ENCODE peak calls at places on chromosomes 16 and 17, in four cellular contexts. One of them, this sample, is unnamed.

GRCh38 chr16:50025544-50025931 is 513 bp downstream of the CNEP1R1 start:
- DNase-seq in B cell: peak; percentile 43
- DNase-seq in lower leg skin: no peak
- DNase-seq in PC-3: peak; percentile 3
- DNase-seq in this sample: no peak

GRCh38 chr17:59778996-59779395 is 71.5 kb downstream of the VMP1 start:
- DNase-seq in B cell: no peak
- DNase-seq in lower leg skin: no peak
- DNase-seq in PC-3: no peak
- DNase-seq in this sample: no peak

GRCh38 chr16:87789437-87790277 is 23.9 kb upstream of the KLHDC4 start:
- DNase-seq in B cell: no peak
- DNase-seq in lower leg skin: no peak
- DNase-seq in PC-3: peak; percentile 86
- DNase-seq in this sample: no peak

GRCh38 chr16:10668322-10669045 is 26.2 kb downstream of the TEKT5 start:
- DNase-seq in B cell: no peak
- DNase-seq in lower leg skin: no peak
- DNase-seq in PC-3: peak; percentile 45
- DNase-seq in this sample: no peak

GRCh38 chr17:28533091-28533670 is 19.2 kb downstream of the UNC119 start:
- DNase-seq in B cell: no peak
- DNase-seq in lower leg skin: no peak
- DNase-seq in PC-3: no peak
- DNase-seq in this sample: no peak

GRCh38 chr17:80559688-80560290 is 15.2 kb downstream of the RPTOR start:
- DNase-seq in B cell: no peak
- DNase-seq in lower leg skin: peak; percentile 32
- DNase-seq in PC-3: no peak
- DNase-seq in this sample: no peak

GRCh38 chr16:590165-590874 is 454 bp downstream of the RAB40C start:
- DNase-seq in B cell: no peak
- DNase-seq in lower leg skin: peak; percentile 92
- DNase-seq in PC-3: peak; percentile 23
- DNase-seq in this sample: no peak

GRCh38 chr17:17749921-17750320 is 68.7 kb downstream of the RAI1 start:
- DNase-seq in B cell: peak; percentile 66
- DNase-seq in lower leg skin: no peak
- DNase-seq in PC-3: peak; percentile 42
- DNase-seq in this sample: no peak

GRCh38 chr17:71917715-71918114 is 203.1 kb upstream of the SOX9 start:
- DNase-seq in B cell: no peak
- DNase-seq in lower leg skin: no peak
- DNase-seq in PC-3: peak; percentile 82
- DNase-seq in this sample: no peak

GRCh38 chr16:23608194-23608593 is 12.1 kb upstream of the NDUFAB1 start:
- DNase-seq in B cell: no peak
- DNase-seq in lower leg skin: no peak
- DNase-seq in PC-3: peak; percentile 76
- DNase-seq in this sample: no peak

GRCh38 chr16:54244061-54244886 is 42.3 kb downstream of the IRX3 start:
- DNase-seq in B cell: no peak
- DNase-seq in lower leg skin: peak; percentile 75
- DNase-seq in PC-3: no peak
- DNase-seq in this sample: no peak

GRCh38 chr16:72554935-72555334 is 383.0 kb upstream of the PMFBP1 start:
- DNase-seq in B cell: no peak
- DNase-seq in lower leg skin: no peak
- DNase-seq in PC-3: peak; percentile 21
- DNase-seq in this sample: no peak

GRCh38 chr16:51326131-51326856 is 175.2 kb upstream of the SALL1 start:
- DNase-seq in B cell: no peak
- DNase-seq in lower leg skin: no peak
- DNase-seq in PC-3: no peak
- DNase-seq in this sample: no peak

GRCh38 chr16:24748242-24748641 is 18.8 kb downstream of the TNRC6A start:
- DNase-seq in B cell: no peak
- DNase-seq in lower leg skin: no peak
- DNase-seq in PC-3: peak; percentile 80
- DNase-seq in this sample: no peak

GRCh38 chr17:40419559-40420331 is 2.0 kb upstream of the TOP2A start:
- DNase-seq in B cell: no peak
- DNase-seq in lower leg skin: peak; percentile 80
- DNase-seq in PC-3: no peak
- DNase-seq in this sample: no peak

GRCh38 chr16:3645504-3646347 is 8.8 kb upstream of the DNASE1 start:
- DNase-seq in B cell: peak; percentile 18
- DNase-seq in lower leg skin: peak; percentile 78
- DNase-seq in PC-3: no peak
- DNase-seq in this sample: no peak

GRCh38 chr17:35214631-35215273 is 20.6 kb upstream of the SLC35G3 start:
- DNase-seq in B cell: no peak
- DNase-seq in lower leg skin: no peak
- DNase-seq in PC-3: no peak
- DNase-seq in this sample: no peak

GRCh38 chr17:35590249-35590824 is 3.2 kb downstream of the AP2B1 start:
- DNase-seq in B cell: no peak
- DNase-seq in lower leg skin: no peak
- DNase-seq in PC-3: no peak
- DNase-seq in this sample: no peak

GRCh38 chr17:35022536-35023063 is 40.9 kb downstream of the RFFL start:
- DNase-seq in B cell: peak; percentile 53
- DNase-seq in lower leg skin: peak; percentile 91
- DNase-seq in PC-3: peak; percentile 83
- DNase-seq in this sample: peak; percentile 88

GRCh38 chr17:57906910-57907309 is 48.3 kb downstream of the CUEDC1 start:
- DNase-seq in B cell: no peak
- DNase-seq in lower leg skin: no peak
- DNase-seq in PC-3: no peak
- DNase-seq in this sample: no peak

GRCh38 chr16:49127103-49127502 is 154.5 kb downstream of the CBLN1 start:
- DNase-seq in B cell: no peak
- DNase-seq in lower leg skin: no peak
- DNase-seq in PC-3: peak; percentile 3
- DNase-seq in this sample: no peak

GRCh38 chr17:68057531-68057952 is 22.0 kb downstream of the KPNA2 start:
- DNase-seq in B cell: no peak
- DNase-seq in lower leg skin: peak; percentile 50
- DNase-seq in PC-3: peak; percentile 61
- DNase-seq in this sample: no peak

DNA sequence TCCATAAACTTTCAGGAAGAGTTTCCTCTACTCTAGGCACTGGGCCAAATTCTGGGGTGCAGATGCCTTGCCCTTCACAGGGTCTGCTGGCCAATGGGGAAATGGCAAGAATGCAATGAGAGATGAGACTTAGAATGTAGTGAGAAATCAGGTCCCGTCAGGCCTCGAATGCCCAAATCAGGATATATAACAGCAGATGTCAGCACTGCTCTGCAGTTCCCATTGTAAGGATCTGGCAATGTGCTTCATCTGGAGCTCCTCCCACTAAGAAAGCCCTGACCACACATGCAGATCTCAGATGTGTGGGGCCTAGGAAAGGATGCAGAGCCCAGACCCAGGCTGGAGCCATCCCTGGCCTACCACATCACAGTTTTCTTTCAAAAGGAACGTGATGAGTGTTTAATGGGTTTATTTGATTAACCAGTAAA is 13.9 kb upstream of the LPCAT2 start:
- DNase-seq in B cell: no peak
- DNase-seq in lower leg skin: peak; percentile 83
- DNase-seq in PC-3: peak; percentile 32
- DNase-seq in this sample: no peak
- TF ChIP-seq CTCF in B cell: no peak
- TF ChIP-seq CTCF in lower leg skin: no peak
- TF ChIP-seq CTCF in PC-3: peak; percentile 23
- TF ChIP-seq CTCF in this sample: peak; percentile 44

GRCh38 chr17:2989855-2990254 is 73.6 kb downstream of the OR1D5 start:
- DNase-seq in B cell: no peak
- DNase-seq in lower leg skin: no peak
- DNase-seq in PC-3: no peak
- DNase-seq in this sample: no peak
- TF ChIP-seq CTCF in B cell: no peak
- TF ChIP-seq CTCF in lower leg skin: no peak
- TF ChIP-seq CTCF in PC-3: no peak
- TF ChIP-seq CTCF in this sample: no peak

GRCh38 chr17:44775136-44775837 is 16.5 kb downstream of the ADAM11 start:
- DNase-seq in B cell: peak; percentile 96
- DNase-seq in lower leg skin: peak; percentile 99
- DNase-seq in PC-3: peak; percentile 100
- DNase-seq in this sample: peak; percentile 94
- TF ChIP-seq CTCF in B cell: peak; percentile 71
- TF ChIP-seq CTCF in lower leg skin: no peak
- TF ChIP-seq CTCF in PC-3: peak; percentile 36
- TF ChIP-seq CTCF in this sample: peak; percentile 56

GRCh38 chr17:43368740-43369506 is 29.9 kb upstream of the ARL4D start:
- DNase-seq in B cell: peak; percentile 58
- DNase-seq in lower leg skin: peak; percentile 96
- DNase-seq in PC-3: peak; percentile 38
- DNase-seq in this sample: peak; percentile 70
- TF ChIP-seq CTCF in B cell: no peak
- TF ChIP-seq CTCF in lower leg skin: no peak
- TF ChIP-seq CTCF in PC-3: no peak
- TF ChIP-seq CTCF in this sample: no peak

GRCh38 chr16:58843675-58844074 is 109.6 kb upstream of the GOT2 start:
- DNase-seq in B cell: no peak
- DNase-seq in lower leg skin: no peak
- DNase-seq in PC-3: peak; percentile 35
- DNase-seq in this sample: no peak
- TF ChIP-seq CTCF in B cell: no peak
- TF ChIP-seq CTCF in lower leg skin: no peak
- TF ChIP-seq CTCF in PC-3: peak; percentile 43
- TF ChIP-seq CTCF in this sample: peak; percentile 29

DNA sequence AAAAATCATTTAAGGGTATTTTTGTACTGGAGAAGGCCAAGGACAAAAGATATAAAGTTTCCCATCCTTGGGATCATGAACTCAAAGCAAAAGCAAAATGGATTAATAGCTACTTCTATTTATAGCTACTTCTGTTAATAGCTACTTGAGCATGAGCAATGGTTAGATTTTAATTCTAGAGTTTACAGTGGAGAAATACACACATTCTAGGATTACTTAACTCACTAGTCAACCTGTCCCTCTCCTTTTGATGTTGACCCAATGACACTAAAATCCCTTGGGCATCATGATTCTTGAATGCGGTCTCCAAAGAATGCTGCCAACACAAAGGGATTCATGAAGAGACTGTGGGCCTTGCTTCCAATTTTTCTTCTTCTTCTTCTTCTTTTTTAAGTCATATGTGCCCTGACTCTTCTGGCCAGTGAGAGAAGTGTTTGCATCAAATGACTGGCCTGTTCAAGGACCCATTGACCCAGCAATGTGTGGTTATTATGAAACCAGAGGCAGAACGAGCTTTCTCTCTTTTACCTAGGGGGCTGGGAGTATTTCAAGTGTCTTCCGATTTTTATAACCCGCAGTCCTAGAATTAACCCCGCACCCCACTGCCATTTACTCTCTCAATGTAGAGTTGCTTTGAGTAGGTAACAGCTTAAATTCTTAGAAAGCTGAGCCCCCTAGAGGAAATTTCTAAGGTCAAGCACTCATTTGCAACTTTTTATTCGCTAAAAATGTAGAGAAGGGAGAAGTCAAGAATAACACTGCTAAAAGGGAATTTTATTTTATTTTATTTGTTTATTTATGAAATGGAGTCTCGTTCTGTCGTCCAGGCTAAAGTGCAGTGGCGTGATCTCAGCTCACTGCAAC is 34.6 kb downstream of the OTOA start:
- DNase-seq in B cell: no peak
- DNase-seq in lower leg skin: no peak
- DNase-seq in PC-3: no peak
- DNase-seq in this sample: no peak
- TF ChIP-seq CTCF in B cell: no peak
- TF ChIP-seq CTCF in lower leg skin: no peak
- TF ChIP-seq CTCF in PC-3: no peak
- TF ChIP-seq CTCF in this sample: no peak

GRCh38 chr17:42116705-42117396 is 4.3 kb downstream of the KAT2A start:
- DNase-seq in B cell: peak; percentile 79
- DNase-seq in lower leg skin: peak; percentile 97
- DNase-seq in PC-3: no peak
- DNase-seq in this sample: peak; percentile 71

GRCh38 chr17:42118126-42118510 is 3.0 kb downstream of the KAT2A start:
- DNase-seq in B cell: no peak
- DNase-seq in lower leg skin: no peak
- DNase-seq in PC-3: no peak
- DNase-seq in this sample: no peak

GRCh38 chr17:42118545-42118944 is 2.6 kb downstream of the KAT2A start:
- DNase-seq in B cell: peak; percentile 59
- DNase-seq in lower leg skin: no peak
- DNase-seq in PC-3: no peak
- DNase-seq in this sample: no peak

GRCh38 chr17:42119301-42119700 is 1.9 kb downstream of the KAT2A start:
- DNase-seq in B cell: no peak
- DNase-seq in lower leg skin: no peak
- DNase-seq in PC-3: no peak
- DNase-seq in this sample: no peak

DNA sequence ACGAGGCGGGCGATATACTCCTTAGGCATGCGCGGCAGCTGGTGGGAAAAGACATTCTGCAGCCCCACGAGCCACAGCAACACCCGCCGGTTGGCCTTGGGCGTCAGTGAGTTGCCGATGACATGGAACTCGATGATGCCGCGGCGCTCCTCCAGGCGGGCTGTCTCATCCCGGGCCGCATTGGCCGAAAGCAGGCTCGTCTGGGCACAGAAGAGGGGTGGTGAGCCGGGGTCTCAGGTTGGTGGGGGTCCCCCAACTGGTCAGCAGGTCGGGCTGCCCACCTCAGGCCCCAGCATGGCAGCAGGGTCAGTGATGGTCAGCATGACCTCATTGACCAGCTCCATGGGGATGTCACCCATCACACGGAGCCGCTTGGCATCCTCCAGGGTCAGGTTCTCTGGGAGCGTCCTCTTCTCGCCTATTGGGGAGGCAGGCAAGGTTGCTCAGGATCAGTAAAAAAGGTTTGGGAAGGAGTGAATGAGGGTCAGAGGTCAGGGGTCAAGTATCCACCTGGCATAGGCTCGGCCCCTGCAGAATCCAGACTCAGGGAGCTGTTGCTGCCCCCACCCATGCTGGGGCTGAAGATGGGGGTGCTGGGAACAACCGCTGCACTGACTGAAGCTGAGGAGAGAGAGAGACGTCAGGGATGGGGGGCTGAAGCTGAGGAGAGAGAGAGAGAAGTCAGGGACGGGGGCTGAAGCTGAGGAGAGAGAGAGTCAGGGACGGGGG is 3.6 kb downstream of the KAT2A start:
- DNase-seq in B cell: no peak
- DNase-seq in lower leg skin: no peak
- DNase-seq in PC-3: no peak
- DNase-seq in this sample: no peak
- TF ChIP-seq CTCF in B cell: no peak
- TF ChIP-seq CTCF in lower leg skin: no peak
- TF ChIP-seq CTCF in PC-3: no peak
- TF ChIP-seq CTCF in this sample: no peak